ENCODE peak calls at places on chromosome 3, in four cellular contexts. D, J, C and N are unnamed samples.

GRCh38 chr3:100316656-100317069 is 17.9 kb upstream of the NIT2 start:
- DNase-seq in D (no peak), J (peak), C (peak), N (no peak)

GRCh38 chr3:140398387-140398786 is 279.5 kb upstream of the TRIM42 start:
- DNase-seq in J (no peak), D (no peak), C (no peak), N (no peak)

GRCh38 chr3:38331257-38332022 is 15.1 kb upstream of the XYLB start:
- DNase-seq in J (no peak), C (no peak), D (no peak), N (no peak)

GRCh38 chr3:98777801-98778220 is 14.7 kb downstream of the ST3GAL6 start:
- DNase-seq in D (no peak), C (no peak), J (peak), N (no peak)

GRCh38 chr3:99794485-99794884 is 23.2 kb upstream of the CMSS1 start:
- DNase-seq in D (no peak), C (no peak), J (no peak), N (no peak)

GRCh38 chr3:107432013-107432515 is 54.8 kb downstream of the CCDC54 start:
- DNase-seq in C (no peak), J (peak), D (peak), N (no peak)

GRCh38 chr3:9809239-9809614 is 835 bp upstream of the TTLL3 start:
- DNase-seq in D (peak), J (no peak), C (no peak), N (no peak)

GRCh38 chr3:98782826-98783500 is 19.8 kb downstream of the ST3GAL6 start:
- DNase-seq in D (no peak), C (peak), J (no peak), N (no peak)

GRCh38 chr3:37014620-37015019 is 21.3 kb downstream of the MLH1 start:
- DNase-seq in J (no peak), C (no peak), D (no peak), N (no peak)

GRCh38 chr3:13309004-13309403 is 111.1 kb downstream of the NUP210 start:
- DNase-seq in C (no peak), J (no peak), D (no peak), N (no peak)

GRCh38 chr3:101695779-101696372 is 9.4 kb upstream of the RPL24 start:
- DNase-seq in J (peak), D (no peak), C (no peak), N (no peak)

GRCh38 chr3:117102441-117102840 is 392.9 kb downstream of the TUSC7 start:
- DNase-seq in D (no peak), J (no peak), C (no peak), N (no peak)

GRCh38 chr3:82938821-82939328 is 1177.4 kb upstream of the GBE1 start:
- DNase-seq in D (peak), C (no peak), J (no peak), N (no peak)

GRCh38 chr3:34260266-34260990 is 462.0 kb downstream of the PDCD6IP start:
- DNase-seq in D (peak), J (peak), C (no peak), N (peak)

GRCh38 chr3:9253327-9253726 is 3.9 kb upstream of the SRGAP3 start:
- DNase-seq in C (no peak), D (peak), J (peak), N (no peak)

GRCh38 chr3:43024183-43024865 is 45.2 kb downstream of the GASK1A start:
- DNase-seq in J (no peak), C (no peak), D (no peak), N (no peak)

GRCh38 chr3:61876797-61877196 is 315.4 kb downstream of the PTPRG start:
- DNase-seq in J (peak), D (no peak), C (no peak), N (no peak)

GRCh38 chr3:178736300-178736699 is 200.1 kb downstream of the KCNMB2 start:
- DNase-seq in J (no peak), D (no peak), C (no peak), N (no peak)

GRCh38 chr3:52353291-52353855 is 37.3 kb downstream of the DNAH1 start:
- DNase-seq in D (no peak), C (no peak), J (no peak), N (no peak)

GRCh38 chr3:10464068-10464434 is 41.3 kb downstream of the ATP2B2 start:
- DNase-seq in C (no peak), D (no peak), J (no peak), N (peak)

GRCh38 chr3:149383703-149384102 is 6.3 kb upstream of the TM4SF1 start:
- DNase-seq in J (no peak), D (no peak), C (no peak), N (no peak)

GRCh38 chr3:29696311-29696710 is 415.4 kb downstream of the RBMS3 start:
- DNase-seq in C (no peak), D (no peak), J (peak), N (no peak)

GRCh38 chr3:71307884-71308697 is 275.4 kb downstream of the FOXP1 start:
- DNase-seq in C (no peak), J (no peak), D (no peak), N (no peak)

GRCh38 chr3:8665407-8665896 is 20.9 kb upstream of the SSUH2 start:
- DNase-seq in J (no peak), D (no peak), C (peak), N (no peak)

GRCh38 chr3:52289338-52289746 is 1.7 kb downstream of the GLYCTK start:
- DNase-seq in D (no peak), C (no peak), J (no peak), N (no peak)

GRCh38 chr3:150077107-150077506 is 106.4 kb upstream of the PFN2 start:
- DNase-seq in C (no peak), D (no peak), J (no peak), N (no peak)

GRCh38 chr3:111352585-111352984 is 189.4 kb upstream of the CD96 start:
- DNase-seq in J (peak), D (no peak), C (no peak), N (no peak)

GRCh38 chr3:8593022-8593817 is 51.4 kb downstream of the SSUH2 start:
- DNase-seq in J (no peak), C (no peak), D (no peak), N (peak)

GRCh38 chr3:131957980-131958379 is 76.8 kb downstream of the CPNE4 start:
- DNase-seq in J (no peak), C (no peak), D (no peak), N (no peak)

GRCh38 chr3:126733061-126733430 is 29.0 kb downstream of the CHCHD6 start:
- DNase-seq in J (no peak), C (no peak), D (no peak), N (no peak)

GRCh38 chr3:152738656-152739055 is 96.3 kb upstream of the P2RY1 start:
- DNase-seq in J (peak), D (no peak), C (peak), N (no peak)

GRCh38 chr3:36257117-36257516 is 123.2 kb upstream of the STAC start:
- DNase-seq in D (no peak), C (no peak), J (no peak), N (no peak)

GRCh38 chr3:125150525-125151436 is 61.8 kb downstream of the SLC12A8 start:
- DNase-seq in J (peak), C (no peak), D (peak), N (no peak)

GRCh38 chr3:11465744-11466611 is 177.7 kb downstream of the VGLL4 start:
- DNase-seq in J (peak), C (no peak), D (no peak), N (no peak)

GRCh38 chr3:12187448-12188327 is 29.0 kb upstream of the TIMP4 start:
- DNase-seq in D (no peak), J (peak), C (peak), N (no peak)

GRCh38 chr3:25910997-25911396 is 121.1 kb downstream of the OXSM start:
- DNase-seq in J (peak), D (peak), C (no peak), N (peak)

GRCh38 chr3:99012051-99012450 is 110.6 kb upstream of the DCBLD2 start:
- DNase-seq in J (peak), D (no peak), C (peak), N (no peak)

DNA sequence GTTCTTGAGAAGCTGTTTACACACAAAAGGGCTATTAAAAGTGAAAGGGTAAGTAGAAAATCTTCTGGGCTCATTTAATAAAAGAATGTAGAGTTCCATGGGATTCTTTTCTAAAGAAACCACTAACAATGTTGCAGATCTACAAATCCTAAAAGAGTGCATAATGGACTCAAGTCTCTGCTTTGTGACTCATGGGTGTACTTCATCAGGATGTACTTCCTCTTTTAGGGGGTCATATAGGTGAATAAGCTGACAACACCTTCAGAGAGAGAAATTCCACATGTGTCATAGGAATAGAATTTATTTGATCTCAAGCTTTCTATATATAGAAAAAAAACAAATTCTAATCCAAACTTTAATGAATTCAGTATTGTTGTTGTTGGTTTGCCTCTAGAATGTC is 355.5 kb downstream of the TIGIT start:
- DNase-seq in C (no peak), D (no peak), J (peak), N (no peak)
- TF ChIP-seq CTCF in C (no peak), D (no peak), J (no peak), N (no peak)

GRCh38 chr3:94101860-94102259 is 39.0 kb downstream of the NSUN3 start:
- DNase-seq in J (peak), C (no peak), D (no peak), N (no peak)
- TF ChIP-seq CTCF in J (peak), C (peak), D (peak), N (no peak)

GRCh38 chr3:169619793-169620192 is 43.7 kb downstream of the MECOM start:
- DNase-seq in C (no peak), D (peak), J (no peak), N (no peak)
- TF ChIP-seq CTCF in C (no peak), D (peak), J (no peak), N (no peak)

GRCh38 chr3:66256806-66257205 is 36.0 kb downstream of the SLC25A26 start:
- DNase-seq in J (peak), C (no peak), D (no peak), N (no peak)

GRCh38 chr3:66255865-66256264 is 35.1 kb downstream of the SLC25A26 start:
- DNase-seq in D (no peak), J (no peak), C (no peak), N (no peak)

GRCh38 chr3:66259721-66260255 is 39.0 kb downstream of the SLC25A26 start:
- DNase-seq in D (no peak), J (peak), C (no peak), N (no peak)

GRCh38 chr3:66253790-66254620 is 33.2 kb downstream of the SLC25A26 start:
- DNase-seq in J (peak), C (peak), D (no peak), N (no peak)
- TF ChIP-seq CTCF in J (peak), C (peak), D (peak), N (peak)

GRCh38 chr3:161420746-161421145 is 49.4 kb upstream of the SPTSSB start:
- DNase-seq in D (peak), C (no peak), J (no peak), N (no peak)
- TF ChIP-seq CTCF in D (peak), C (no peak), J (no peak), N (no peak)

GRCh38 chr3:47882338-47882737 is 79.4 kb downstream of the DHX30 start:
- DNase-seq in C (no peak), D (no peak), J (no peak), N (no peak)
- TF ChIP-seq CTCF in C (no peak), D (no peak), J (no peak), N (peak)

DNA sequence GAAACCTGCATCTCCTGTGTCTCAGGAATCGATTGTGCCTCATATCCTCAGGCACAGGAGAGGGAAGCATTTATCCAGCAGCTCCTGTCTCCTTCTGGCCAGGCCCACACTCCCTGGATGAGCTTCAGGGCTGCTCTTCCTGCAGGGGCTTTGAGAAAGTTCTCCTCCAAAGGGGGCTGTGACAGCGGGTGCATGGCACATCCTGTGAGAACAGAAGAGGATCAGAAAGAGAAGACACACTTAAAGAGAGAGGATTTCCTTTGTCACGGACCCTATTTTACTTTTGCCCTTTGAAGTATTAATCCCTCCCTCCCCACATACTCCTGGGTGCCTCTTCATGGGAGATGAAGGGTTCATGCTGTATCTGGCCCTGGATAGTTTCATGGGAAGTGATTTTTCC is 46.0 kb downstream of the MFSD1 start:
- DNase-seq in J (no peak), C (no peak), D (no peak), N (no peak)
- TF ChIP-seq CTCF in J (no peak), C (no peak), D (no peak), N (no peak)

GRCh38 chr3:16529264-16529663 is 15.8 kb upstream of the RFTN1 start:
- DNase-seq in D (no peak), J (no peak), C (no peak), N (no peak)
- TF ChIP-seq CTCF in D (no peak), J (peak), C (no peak), N (no peak)

GRCh38 chr3:97138914-97139541 is 324.6 kb downstream of the EPHA6 start:
- DNase-seq in D (peak), J (peak), C (no peak), N (no peak)
- TF ChIP-seq CTCF in D (peak), J (no peak), C (no peak), N (peak)